ENCODE peak calls at places on chromosome 2, in four cellular contexts. One of them, this sample, is unnamed.

GRCh38 chr2:143475131-143475784 is 346.0 kb downstream of the ARHGAP15 start:
- DNase-seq in GM13977: no peak
- DNase-seq in MCF 10A: no peak
- DNase-seq in coronary artery: no peak
- DNase-seq in this sample: no peak

GRCh38 chr2:31222086-31222485 is 4.8 kb upstream of the CAPN14 start:
- DNase-seq in GM13977: no peak
- DNase-seq in MCF 10A: no peak
- DNase-seq in coronary artery: peak
- DNase-seq in this sample: no peak

GRCh38 chr2:172086349-172087190 is 1.3 kb downstream of the DLX1 start:
- DNase-seq in GM13977: peak
- DNase-seq in MCF 10A: peak
- DNase-seq in coronary artery: no peak
- DNase-seq in this sample: no peak

GRCh38 chr2:58594762-58595161 is 353.6 kb upstream of the FANCL start:
- DNase-seq in GM13977: no peak
- DNase-seq in MCF 10A: no peak
- DNase-seq in coronary artery: no peak
- DNase-seq in this sample: no peak

GRCh38 chr2:157152362-157152761 is 105.1 kb upstream of the GALNT5 start:
- DNase-seq in GM13977: no peak
- DNase-seq in MCF 10A: no peak
- DNase-seq in coronary artery: no peak
- DNase-seq in this sample: no peak

GRCh38 chr2:234278556-234279286 is 218.2 kb downstream of the ARL4C start:
- DNase-seq in GM13977: no peak
- DNase-seq in MCF 10A: no peak
- DNase-seq in coronary artery: no peak
- DNase-seq in this sample: no peak

GRCh38 chr2:198901894-198902293 is 555.8 kb downstream of the SATB2 start:
- DNase-seq in GM13977: no peak
- DNase-seq in MCF 10A: peak
- DNase-seq in coronary artery: no peak
- DNase-seq in this sample: no peak

GRCh38 chr2:28684142-28684858 is 67.3 kb upstream of the PPP1CB start:
- DNase-seq in GM13977: no peak
- DNase-seq in MCF 10A: no peak
- DNase-seq in coronary artery: no peak
- DNase-seq in this sample: no peak

GRCh38 chr2:128420131-128420530 is 101.5 kb upstream of the HS6ST1 start:
- DNase-seq in GM13977: no peak
- DNase-seq in MCF 10A: no peak
- DNase-seq in coronary artery: peak
- DNase-seq in this sample: peak

GRCh38 chr2:236602678-236603077 is 33.1 kb downstream of the ACKR3 start:
- DNase-seq in GM13977: no peak
- DNase-seq in MCF 10A: no peak
- DNase-seq in coronary artery: no peak
- DNase-seq in this sample: no peak

GRCh38 chr2:119112230-119112629 is 46.3 kb downstream of the C1QL2 start:
- DNase-seq in GM13977: no peak
- DNase-seq in MCF 10A: no peak
- DNase-seq in coronary artery: no peak
- DNase-seq in this sample: peak

GRCh38 chr2:26542676-26543505 is 65.0 kb upstream of the OTOF start:
- DNase-seq in GM13977: no peak
- DNase-seq in MCF 10A: no peak
- DNase-seq in coronary artery: no peak
- DNase-seq in this sample: no peak

GRCh38 chr2:26086155-26086634 is 52.3 kb downstream of the RAB10 start:
- DNase-seq in GM13977: no peak
- DNase-seq in MCF 10A: peak
- DNase-seq in coronary artery: no peak
- DNase-seq in this sample: no peak

GRCh38 chr2:127107622-127107999 is 657 bp upstream of the BIN1 start:
- DNase-seq in GM13977: no peak
- DNase-seq in MCF 10A: no peak
- DNase-seq in coronary artery: no peak
- DNase-seq in this sample: no peak
- TF ChIP-seq CTCF in GM13977: no peak
- TF ChIP-seq CTCF in MCF 10A: no peak
- TF ChIP-seq CTCF in coronary artery: no peak
- TF ChIP-seq CTCF in this sample: peak

GRCh38 chr2:104969564-104969963 is 68.3 kb upstream of the MRPS9 start:
- DNase-seq in GM13977: no peak
- DNase-seq in MCF 10A: peak
- DNase-seq in coronary artery: no peak
- DNase-seq in this sample: no peak

DNA sequence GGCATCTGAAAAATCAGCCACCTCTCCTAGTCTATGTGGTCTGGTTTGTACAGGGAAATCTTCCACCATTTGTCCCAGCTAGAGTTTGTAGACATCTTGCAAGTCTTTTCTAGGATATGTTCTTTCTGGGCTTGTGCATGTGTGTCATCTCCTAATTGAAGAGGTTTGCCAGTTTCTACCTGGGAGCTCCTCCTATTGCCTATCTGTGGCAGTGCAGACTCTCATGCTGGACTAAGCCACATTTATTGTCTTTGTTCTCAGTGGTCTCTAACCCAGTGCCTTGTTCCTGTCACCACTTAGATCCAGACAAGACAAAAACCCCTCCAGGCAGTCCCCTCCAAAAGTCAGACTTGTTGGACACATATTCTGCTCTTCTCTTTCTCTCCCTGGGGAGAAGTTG is 72.0 kb upstream of the MRPS9 start:
- DNase-seq in GM13977: no peak
- DNase-seq in MCF 10A: peak
- DNase-seq in coronary artery: no peak
- DNase-seq in this sample: no peak
- TF ChIP-seq CTCF in GM13977: no peak
- TF ChIP-seq CTCF in MCF 10A: no peak
- TF ChIP-seq CTCF in coronary artery: no peak
- TF ChIP-seq CTCF in this sample: no peak

GRCh38 chr2:96359310-96359709 is 23.7 kb downstream of the NCAPH start:
- DNase-seq in GM13977: no peak
- DNase-seq in MCF 10A: no peak
- DNase-seq in coronary artery: no peak
- DNase-seq in this sample: no peak
- TF ChIP-seq CTCF in GM13977: peak
- TF ChIP-seq CTCF in MCF 10A: peak
- TF ChIP-seq CTCF in coronary artery: no peak
- TF ChIP-seq CTCF in this sample: peak

GRCh38 chr2:174605687-174606086 is 8.1 kb upstream of the WIPF1 start:
- DNase-seq in GM13977: no peak
- DNase-seq in MCF 10A: peak
- DNase-seq in coronary artery: no peak
- DNase-seq in this sample: no peak
- TF ChIP-seq CTCF in GM13977: peak
- TF ChIP-seq CTCF in MCF 10A: peak
- TF ChIP-seq CTCF in coronary artery: no peak
- TF ChIP-seq CTCF in this sample: peak

DNA sequence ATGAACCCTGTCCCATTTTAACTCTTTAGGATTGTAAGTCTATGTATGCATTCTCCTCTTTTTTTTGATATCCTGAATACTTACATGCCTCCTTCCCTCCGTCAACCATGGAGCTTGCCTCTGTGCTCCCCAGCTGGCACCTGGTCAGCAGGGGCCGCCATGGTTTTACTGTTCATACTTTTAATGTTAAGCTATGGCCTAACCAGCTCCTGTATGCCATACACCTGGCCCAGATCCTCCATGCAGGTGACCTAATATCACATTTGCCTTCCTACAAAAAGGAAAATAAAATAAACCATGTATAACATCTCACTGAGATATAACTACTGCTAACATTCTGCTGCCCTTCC is 283.1 kb upstream of the TRIB2 start:
- DNase-seq in GM13977: no peak
- DNase-seq in MCF 10A: peak
- DNase-seq in coronary artery: no peak
- DNase-seq in this sample: no peak
- TF ChIP-seq CTCF in GM13977: peak
- TF ChIP-seq CTCF in MCF 10A: no peak
- TF ChIP-seq CTCF in coronary artery: no peak
- TF ChIP-seq CTCF in this sample: no peak

GRCh38 chr2:209771474-209772292 is at the start of gene UNC80:
- DNase-seq in GM13977: peak
- DNase-seq in MCF 10A: peak
- DNase-seq in coronary artery: no peak
- DNase-seq in this sample: peak
- TF ChIP-seq CTCF in GM13977: no peak
- TF ChIP-seq CTCF in MCF 10A: no peak
- TF ChIP-seq CTCF in coronary artery: no peak
- TF ChIP-seq CTCF in this sample: no peak

GRCh38 chr2:165647409-165647808 is 146.6 kb downstream of the GALNT3 start:
- DNase-seq in GM13977: no peak
- DNase-seq in MCF 10A: no peak
- DNase-seq in coronary artery: no peak
- DNase-seq in this sample: no peak

GRCh38 chr2:165646321-165646801 is 147.7 kb downstream of the GALNT3 start:
- DNase-seq in GM13977: no peak
- DNase-seq in MCF 10A: no peak
- DNase-seq in coronary artery: no peak
- DNase-seq in this sample: no peak

GRCh38 chr2:165648826-165649225 is 145.2 kb downstream of the GALNT3 start:
- DNase-seq in GM13977: no peak
- DNase-seq in MCF 10A: no peak
- DNase-seq in coronary artery: no peak
- DNase-seq in this sample: no peak
- TF ChIP-seq CTCF in GM13977: no peak
- TF ChIP-seq CTCF in MCF 10A: no peak
- TF ChIP-seq CTCF in coronary artery: no peak
- TF ChIP-seq CTCF in this sample: no peak

GRCh38 chr2:18889565-18890332 is 300.4 kb upstream of the NT5C1B start:
- DNase-seq in GM13977: no peak
- DNase-seq in MCF 10A: no peak
- DNase-seq in coronary artery: no peak
- DNase-seq in this sample: no peak

GRCh38 chr2:18885457-18885856 is 296.1 kb upstream of the NT5C1B start:
- DNase-seq in GM13977: no peak
- DNase-seq in MCF 10A: no peak
- DNase-seq in coronary artery: no peak
- DNase-seq in this sample: no peak

DNA sequence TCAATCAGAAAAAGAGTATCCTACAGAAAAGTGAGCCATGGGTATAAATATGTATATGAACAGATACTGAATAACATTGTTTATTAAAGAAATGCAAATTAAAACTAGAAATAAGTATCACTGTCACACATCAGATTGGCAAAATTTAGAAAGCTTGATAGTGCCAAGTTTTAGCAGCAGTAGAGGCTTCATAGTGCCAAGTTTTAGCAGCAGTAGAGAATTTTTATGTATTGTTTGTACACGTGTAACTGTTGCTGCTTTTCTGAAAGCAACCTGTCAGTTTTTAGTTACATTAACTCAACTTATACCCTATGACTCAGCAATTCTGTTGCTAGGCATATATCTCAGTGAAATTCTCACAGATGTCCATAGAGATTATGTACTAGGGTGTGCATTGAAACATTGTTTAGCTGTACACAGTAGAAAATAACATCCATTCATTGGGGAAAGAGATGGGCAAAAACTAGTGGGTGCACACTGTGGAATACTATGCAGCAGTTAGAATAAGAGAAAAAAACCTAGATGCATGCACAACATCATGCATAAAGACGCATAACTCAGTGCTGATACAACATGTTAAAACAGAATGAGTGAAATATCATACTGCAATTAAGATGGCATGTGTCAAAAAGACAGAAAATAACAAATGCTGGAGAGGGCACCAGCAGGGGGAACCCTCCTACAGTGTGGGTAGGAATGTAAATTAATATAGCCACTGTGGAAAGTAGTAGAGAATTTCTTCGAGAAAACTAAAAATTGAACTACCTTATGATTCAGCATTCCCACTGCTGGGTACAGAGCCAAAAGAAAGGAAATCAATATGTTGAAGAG is 294.5 kb upstream of the NT5C1B start:
- DNase-seq in GM13977: no peak
- DNase-seq in MCF 10A: peak
- DNase-seq in coronary artery: no peak
- DNase-seq in this sample: no peak
- TF ChIP-seq CTCF in GM13977: peak
- TF ChIP-seq CTCF in MCF 10A: peak
- TF ChIP-seq CTCF in coronary artery: no peak
- TF ChIP-seq CTCF in this sample: no peak

DNA sequence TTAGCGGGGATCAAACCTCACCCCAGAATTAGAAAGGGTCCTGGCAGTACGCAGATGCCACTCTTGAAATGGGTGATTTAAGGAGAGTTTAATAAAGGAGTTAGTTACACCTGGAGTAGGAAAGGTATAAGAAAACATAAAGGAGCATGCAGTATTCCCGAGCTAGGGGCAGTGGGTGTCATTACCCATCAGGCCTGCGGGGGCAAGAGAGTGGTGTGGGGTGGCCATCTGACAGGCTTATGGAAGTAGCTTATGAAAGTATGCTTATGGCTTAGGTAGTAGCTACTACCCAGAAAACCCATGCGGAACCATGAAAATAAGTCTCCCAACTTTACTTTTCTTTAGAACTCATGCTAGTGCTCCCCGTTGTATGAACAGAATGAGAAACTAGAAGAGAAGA is 568.9 kb upstream of the ACVR2A start:
- DNase-seq in GM13977: no peak
- DNase-seq in MCF 10A: peak
- DNase-seq in coronary artery: no peak
- DNase-seq in this sample: no peak
- TF ChIP-seq CTCF in GM13977: no peak
- TF ChIP-seq CTCF in MCF 10A: no peak
- TF ChIP-seq CTCF in coronary artery: no peak
- TF ChIP-seq CTCF in this sample: peak

This sample was measured in type B pancreatic cell.